ENCODE peak calls at places on chromosomes 6 and 20, in seven cellular contexts. F is mammary epithelial cell, S is ELR, U is nucleus accumbens, D is type B pancreatic cell, Q is ovary, M is AG04450. L is an unnamed sample.

GRCh38 chr6:39280247-39280731 is 33.9 kb downstream of the KCNK17 start:
- DNase-seq in F (peak), D (no peak), Q (no peak), U (no peak), M (no peak), S (peak), L (no peak)

GRCh38 chr6:36962874-36963273 is 8.3 kb downstream of the PI16 start:
- DNase-seq in F (no peak), Q (no peak), D (no peak), M (no peak), U (peak), S (peak), L (no peak)

GRCh38 chr6:95410168-95410567 is 167.2 kb upstream of the MANEA start:
- DNase-seq in Q (no peak), M (no peak), F (no peak), U (no peak), D (no peak), S (no peak), L (no peak)

GRCh38 chr20:38635721-38636285 is 34.2 kb downstream of the ARHGAP40 start:
- DNase-seq in D (no peak), Q (no peak), S (peak), M (no peak), F (peak), U (no peak), L (no peak)

GRCh38 chr6:52340603-52340880 is 21.4 kb upstream of the PAQR8 start:
- DNase-seq in M (no peak), Q (no peak), U (no peak), D (no peak), S (peak), F (no peak), L (no peak)

GRCh38 chr6:14983599-14984296 is 262.1 kb upstream of the JARID2 start:
- DNase-seq in F (peak), Q (no peak), M (no peak), U (no peak), S (no peak), D (no peak), L (no peak)

GRCh38 chr6:24982231-24982630 is 46.5 kb upstream of the RIPOR2 start:
- DNase-seq in Q (no peak), M (no peak), D (no peak), U (no peak), F (peak), S (no peak), L (no peak)

GRCh38 chr6:70955441-70956190 is 1.2 kb downstream of the B3GAT2 start:
- DNase-seq in F (peak), S (peak), U (peak), D (peak), M (peak), Q (peak), L (peak)

GRCh38 chr20:47113362-47114118 is 218.9 kb downstream of the EYA2 start:
- DNase-seq in M (no peak), U (no peak), Q (no peak), S (peak), D (no peak), F (peak), L (no peak)

GRCh38 chr6:30544666-30545272 is 11.5 kb downstream of the GNL1 start:
- DNase-seq in Q (no peak), M (no peak), U (no peak), D (no peak), S (peak), F (peak), L (peak)

GRCh38 chr6:36840471-36841461 is 1.5 kb upstream of the CPNE5 start:
- DNase-seq in D (no peak), F (no peak), S (no peak), M (no peak), U (no peak), Q (peak), L (no peak)

GRCh38 chr6:44272529-44272928 is 2.3 kb downstream of the TMEM151B start:
- DNase-seq in S (no peak), Q (no peak), M (no peak), U (no peak), D (no peak), F (no peak), L (no peak)

GRCh38 chr6:37994238-37994637 is 174.7 kb downstream of the ZFAND3 start:
- DNase-seq in D (no peak), M (no peak), S (peak), Q (no peak), F (peak), U (no peak), L (no peak)

GRCh38 chr20:52103469-52103910 is 88.1 kb downstream of the ZFP64 start:
- DNase-seq in D (no peak), M (no peak), U (no peak), S (peak), Q (no peak), F (no peak), L (no peak)

GRCh38 chr20:23027721-23028120 is 7.4 kb upstream of the SSTR4 start:
- DNase-seq in Q (no peak), D (no peak), F (no peak), M (no peak), U (no peak), S (no peak), L (no peak)

GRCh38 chr20:37602634-37603033 is 75.0 kb upstream of the BLCAP start:
- DNase-seq in S (no peak), Q (no peak), D (no peak), U (no peak), M (no peak), F (no peak), L (no peak)

GRCh38 chr6:148074291-148074690 is 268.3 kb upstream of the SASH1 start:
- DNase-seq in D (no peak), S (no peak), U (no peak), F (no peak), M (no peak), Q (no peak), L (no peak)

GRCh38 chr20:63045401-63045800 is 38.6 kb upstream of the BHLHE23 start:
- DNase-seq in F (no peak), U (no peak), Q (no peak), D (no peak), M (no peak), S (no peak), L (no peak)

GRCh38 chr6:139482184-139482751 is 107.8 kb upstream of the CITED2 start:
- DNase-seq in Q (no peak), D (no peak), M (no peak), U (no peak), F (no peak), S (no peak), L (no peak)

GRCh38 chr20:48357714-48358113 is 470.1 kb downstream of the PREX1 start:
- DNase-seq in S (no peak), F (no peak), Q (no peak), D (no peak), U (no peak), M (no peak), L (no peak)

GRCh38 chr20:62355527-62356142 is 11.5 kb downstream of the LAMA5 start:
- DNase-seq in U (peak), Q (peak), M (no peak), D (no peak), S (peak), F (no peak), L (no peak)

GRCh38 chr6:42423244-42423643 is 28.5 kb downstream of the TRERF1 start:
- DNase-seq in F (no peak), M (no peak), Q (no peak), S (no peak), D (no peak), U (no peak), L (no peak)

GRCh38 chr6:116412270-116412669 is 41.5 kb downstream of the DSE start:
- DNase-seq in D (no peak), Q (no peak), U (no peak), M (no peak), F (no peak), S (no peak), L (no peak)

GRCh38 chr6:1984346-1984994 is 260.9 kb downstream of the GMDS start:
- DNase-seq in S (no peak), F (no peak), Q (no peak), M (no peak), D (no peak), U (no peak), L (no peak)

GRCh38 chr20:45993197-45993951 is 15.3 kb upstream of the MMP9 start:
- DNase-seq in S (peak), M (no peak), D (no peak), Q (no peak), U (no peak), F (peak), L (no peak)

GRCh38 chr20:63625771-63626423 is 1.0 kb downstream of the GMEB2 start:
- DNase-seq in M (no peak), S (peak), F (no peak), Q (peak), D (no peak), U (no peak), L (no peak)

GRCh38 chr6:11023032-11023431 is 21.1 kb downstream of the ELOVL2 start:
- DNase-seq in F (no peak), Q (no peak), M (no peak), S (no peak), U (no peak), D (no peak), L (no peak)

GRCh38 chr6:22020299-22020998 is 276.4 kb downstream of the PRL start:
- DNase-seq in F (no peak), S (no peak), Q (no peak), D (no peak), U (no peak), M (no peak), L (no peak)

GRCh38 chr6:51209651-51210050 is 391.0 kb downstream of the TFAP2B start:
- DNase-seq in M (no peak), U (no peak), S (no peak), D (no peak), Q (no peak), F (no peak), L (no peak)

GRCh38 chr6:26028753-26029569 is 58.3 kb upstream of the HFE start:
- DNase-seq in F (no peak), M (no peak), S (no peak), U (no peak), D (no peak), Q (no peak), L (no peak)

GRCh38 chr6:150573041-150573681 is 26.5 kb upstream of the PLEKHG1 start:
- DNase-seq in S (no peak), D (no peak), M (no peak), F (no peak), Q (no peak), U (no peak), L (no peak)

GRCh38 chr6:130838971-130839370 is 11.8 kb downstream of the SMLR1 start:
- DNase-seq in U (no peak), F (no peak), Q (no peak), M (no peak), D (no peak), S (no peak), L (no peak)